ENCODE peak calls at places on chromosomes 13 and 19, in four cellular contexts. R is thoracic aorta, A is brain microvascular endothelial cell, Q is kidney. S is an unnamed sample.

GRCh38 chr19:15631817-15632216 is 8.9 kb upstream of the CYP4F3 start:
- DNase-seq in R (no peak), A (no peak), Q (no peak), S (peak; percentile 43)

GRCh38 chr19:16111160-16111908 is at the start of gene RAB8A:
- DNase-seq in Q (peak; percentile 100), R (peak; percentile 96), A (peak; percentile 98), S (peak; percentile 99)

GRCh38 chr19:50796128-50796633 is 6.0 kb downstream of the ACP4 start:
- DNase-seq in Q (no peak), R (no peak), A (no peak), S (peak; percentile 33)

GRCh38 chr13:112134150-112135075 is 67.5 kb downstream of the SOX1 start:
- DNase-seq in A (no peak), Q (no peak), R (no peak), S (no peak)

GRCh38 chr19:39599116-39599515 is 3.2 kb upstream of the LGALS13 start:
- DNase-seq in A (peak; percentile 15), Q (no peak), R (no peak), S (peak; percentile 24)

GRCh38 chr19:49790866-49791265 is 22.2 kb downstream of the FUZ start:
- DNase-seq in R (no peak), A (no peak), Q (peak; percentile 92), S (no peak)

GRCh38 chr13:111245781-111246384 is 74.6 kb upstream of the TEX29 start:
- DNase-seq in R (no peak), Q (no peak), A (no peak), S (no peak)

GRCh38 chr13:51923983-51924539 is 62.3 kb downstream of the CCDC70 start:
- DNase-seq in Q (no peak), R (no peak), A (no peak), S (peak; percentile 41)

GRCh38 chr13:100646030-100646673 is 28.4 kb downstream of the TMTC4 start:
- DNase-seq in A (peak; percentile 49), R (no peak), Q (no peak), S (peak; percentile 48)

GRCh38 chr19:3471954-3472655 is 8.2 kb downstream of the SMIM24 start:
- DNase-seq in Q (no peak), A (no peak), R (no peak), S (peak; percentile 8)

GRCh38 chr13:45833663-45834062 is 17.9 kb downstream of the SIAH3 start:
- DNase-seq in Q (no peak), R (no peak), A (no peak), S (peak; percentile 64)

GRCh38 chr19:17145546-17146497 is 69.3 kb upstream of the USE1 start:
- DNase-seq in A (no peak), Q (no peak), R (no peak), S (no peak)

GRCh38 chr19:50980203-50980602 is 3.5 kb downstream of the KLK7 start:
- DNase-seq in R (no peak), A (no peak), Q (no peak), S (no peak)

GRCh38 chr13:112065521-112065866 is 1.5 kb upstream of the SOX1 start:
- DNase-seq in R (no peak), A (no peak), Q (no peak), S (no peak)

GRCh38 chr13:113445791-113446487 is 7.3 kb downstream of the ADPRHL1 start:
- DNase-seq in R (no peak), A (no peak), Q (peak; percentile 56), S (no peak)

GRCh38 chr19:38482496-38482895 is 49.0 kb downstream of the RYR1 start:
- DNase-seq in R (no peak), Q (no peak), A (no peak), S (no peak)
- H3K27ac ChIP-seq in R (no peak overlapping the region), Q (no peak overlapping the region), A (no peak overlapping the region), S (no peak overlapping the region)

GRCh38 chr19:6481541-6482342 is at the start of gene DENND1C:
- DNase-seq in R (no peak), A (no peak), Q (peak; percentile 80), S (peak; percentile 35)
- H3K4me3 ChIP-seq in R (peak within 1 kb of the TSS; percentile 59), A (no peak within 1 kb of the TSS), Q (no peak within 1 kb of the TSS), S (no peak within 1 kb of the TSS)

GRCh38 chr13:30742896-30743295 is 7.6 kb downstream of the ALOX5AP start:
- DNase-seq in R (no peak), Q (no peak), A (no peak), S (no peak)
- H3K27ac ChIP-seq in R (peak overlapping the region; percentile 57), Q (peak overlapping the region; percentile 56), A (peak overlapping the region; percentile 90), S (peak overlapping the region; percentile 60)

GRCh38 chr13:20119960-20120359 is 40.9 kb downstream of the GJA3 start:
- DNase-seq in Q (no peak), R (no peak), A (no peak), S (no peak)
- H3K4me3 ChIP-seq in Q (peak overlapping the region; percentile 61), R (peak overlapping the region; percentile 66), A (no peak overlapping the region), S (peak overlapping the region; percentile 68)

GRCh38 chr19:13866463-13867046 is 10.4 kb upstream of the NANOS3 start:
- DNase-seq in Q (no peak), R (no peak), A (no peak), S (no peak)

GRCh38 chr19:13864223-13864512 is 12.8 kb upstream of the NANOS3 start:
- DNase-seq in R (no peak), Q (peak; percentile 60), A (no peak), S (no peak)

GRCh38 chr19:13865243-13865577 is 11.7 kb upstream of the NANOS3 start:
- DNase-seq in R (no peak), A (no peak), Q (peak; percentile 58), S (no peak)

GRCh38 chr19:13864513-13865242 is 12.3 kb upstream of the NANOS3 start:
- DNase-seq in A (no peak), Q (peak; percentile 73), R (no peak), S (no peak)

GRCh38 chr19:13865578-13866462 is 11.1 kb upstream of the NANOS3 start:
- DNase-seq in R (no peak), A (no peak), Q (no peak), S (no peak)
- H3K27ac ChIP-seq in R (no peak overlapping the region), A (no peak overlapping the region), Q (no peak overlapping the region), S (no peak overlapping the region)

DNA sequence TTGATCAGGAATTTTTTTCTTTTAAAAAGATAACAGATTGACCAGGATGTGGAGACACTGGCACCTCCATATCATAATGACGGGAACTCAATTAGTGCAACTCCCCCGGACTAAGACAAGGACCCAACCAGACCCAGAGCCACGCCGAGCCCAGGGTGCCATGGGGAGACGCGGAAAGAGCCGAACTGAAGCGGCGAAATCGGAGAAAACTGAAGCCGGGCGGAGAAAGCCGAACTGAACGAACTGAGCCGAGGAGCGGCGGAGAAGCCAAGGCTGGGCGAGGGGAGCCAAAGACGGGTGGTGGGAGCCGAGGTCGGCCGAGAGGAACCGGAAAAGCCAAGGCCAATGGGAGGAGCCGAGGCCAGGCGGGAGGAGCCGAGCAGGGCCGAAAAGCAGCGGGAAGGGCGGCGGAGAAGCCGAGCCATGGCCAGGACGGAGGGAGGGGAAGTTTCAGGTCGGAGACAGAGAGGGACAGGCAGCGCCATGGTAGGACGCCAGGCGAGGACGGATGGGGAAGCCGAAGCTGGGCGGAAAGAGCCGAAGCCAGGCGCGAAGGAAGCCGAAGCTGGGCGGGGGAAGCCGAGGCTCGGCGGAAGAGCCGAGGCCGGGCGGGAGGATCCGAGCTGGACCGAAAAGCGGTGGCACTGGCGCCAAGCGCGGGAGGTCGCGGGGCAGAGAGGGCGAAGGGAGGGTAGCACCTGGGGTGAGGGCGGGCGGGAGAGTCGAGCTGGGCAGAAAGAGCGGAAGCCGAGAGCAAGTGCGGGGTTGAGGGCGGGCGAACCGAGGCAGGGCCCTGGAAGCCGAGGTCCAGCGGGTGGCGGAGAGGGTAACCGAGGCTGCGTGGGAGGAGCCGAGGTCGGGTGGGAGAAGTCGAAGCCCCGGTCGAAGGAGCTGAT is 29.4 kb downstream of the ZNF557 start:
- DNase-seq in R (peak; percentile 60), Q (peak; percentile 97), A (peak; percentile 82), S (peak; percentile 95)
- H3K4me3 ChIP-seq in R (peak overlapping the region; percentile 92), Q (peak overlapping the region; percentile 84), A (peak overlapping the region; percentile 80), S (peak overlapping the region; percentile 72)